ENCODE peak calls at places on chromosomes 13 and 19, in eight cellular contexts. B is neural progenitor cell; G is keratinocyte; I is ascending aorta; N is CD4-positive, alpha-beta memory T cell; S is BJ; R is brain microvascular endothelial cell; Y is vagina. L is an unnamed sample. For H3K27me3, the result is how much of the 10 kb centered on the place peaks cover.

GRCh38 chr19:2320939-2321338 is 7.4 kb downstream of the LSM7 start:
- DNase-seq in I (no peak), Y (no peak), N (no peak), R (no peak), G (no peak), B (no peak), S (no peak), L (no peak)

GRCh38 chr13:64029343-64030093 is 2613.9 kb upstream of the PCDH20 start:
- DNase-seq in Y (no peak), I (no peak), B (no peak), N (no peak), S (no peak), R (no peak), G (no peak), L (no peak)

GRCh38 chr19:6271721-6272410 is 7.9 kb downstream of the MLLT1 start:
- DNase-seq in R (no peak), Y (no peak), S (no peak), B (peak), N (no peak), G (no peak), I (peak), L (no peak)

GRCh38 chr19:6730153-6730804 is 7.1 kb downstream of the GPR108 start:
- DNase-seq in I (peak), G (no peak), N (peak), S (no peak), B (peak), Y (no peak), R (no peak), L (no peak)

GRCh38 chr13:72151241-72151640 is 284.2 kb upstream of the DACH1 start:
- DNase-seq in B (no peak), R (peak), N (no peak), S (peak), Y (no peak), G (peak), I (no peak), L (no peak)

GRCh38 chr13:68551701-68552522 is 1321.8 kb upstream of the PCDH9 start:
- DNase-seq in B (no peak), N (no peak), R (no peak), I (no peak), S (no peak), G (no peak), Y (no peak), L (peak)

GRCh38 chr19:51592521-51592920 is 21.4 kb downstream of the ZNF175 start:
- DNase-seq in Y (no peak), S (no peak), I (no peak), R (no peak), G (no peak), B (no peak), N (no peak), L (no peak)

GRCh38 chr19:21699197-21699596 is 68.2 kb downstream of the ZNF100 start:
- DNase-seq in I (no peak), R (no peak), Y (no peak), S (no peak), G (no peak), B (no peak), N (no peak), L (no peak)

GRCh38 chr19:4909172-4909896 is at the start of gene UHRF1:
- DNase-seq in B (peak), S (no peak), G (no peak), N (no peak), Y (no peak), I (no peak), R (no peak), L (no peak)

GRCh38 chr19:44050740-44051653 is 839 bp upstream of the ZNF223 start:
- DNase-seq in N (no peak), I (no peak), R (peak), G (no peak), S (no peak), Y (no peak), B (no peak), L (no peak)

GRCh38 chr19:16375936-16376185 is 51.2 kb downstream of the KLF2 start:
- DNase-seq in N (no peak), B (no peak), G (no peak), Y (no peak), I (no peak), R (no peak), S (no peak), L (no peak)

GRCh38 chr19:11767633-11768133 is 883 bp downstream of the ZNF441 start:
- DNase-seq in B (peak), I (peak), Y (no peak), S (no peak), R (peak), N (peak), G (no peak), L (peak)

GRCh38 chr13:23461544-23461943 is 28.0 kb upstream of the SACS start:
- DNase-seq in G (no peak), N (no peak), S (no peak), I (no peak), B (no peak), Y (no peak), R (no peak), L (no peak)

GRCh38 chr13:48892311-48892710 is 83.4 kb upstream of the FNDC3A start:
- DNase-seq in R (peak), G (peak), N (no peak), Y (no peak), I (no peak), S (peak), B (no peak), L (peak)

GRCh38 chr13:105991622-105992254 is 543.7 kb downstream of the EFNB2 start:
- DNase-seq in Y (peak), N (no peak), I (no peak), G (peak), B (no peak), S (no peak), R (peak), L (no peak)

GRCh38 chr13:104740616-104741222 is 1674.5 kb upstream of the SLC10A2 start:
- DNase-seq in I (no peak), R (no peak), N (no peak), B (no peak), Y (no peak), G (no peak), S (no peak), L (no peak)

GRCh38 chr13:97386832-97387486 is 47.0 kb upstream of the RAP2A start:
- DNase-seq in R (no peak), G (no peak), N (no peak), Y (no peak), I (peak), S (no peak), B (no peak), L (no peak)

GRCh38 chr19:48419158-48419920 is 25.9 kb downstream of the GRIN2D start:
- DNase-seq in S (no peak), Y (no peak), I (no peak), R (peak), N (peak), B (peak), G (no peak), L (no peak)

GRCh38 chr19:55585658-55586339 is 5.2 kb upstream of the ZNF579 start:
- DNase-seq in I (peak), G (no peak), N (peak), R (peak), Y (no peak), B (peak), S (no peak), L (no peak)

GRCh38 chr13:75372517-75372916 is 109.5 kb downstream of the TBC1D4 start:
- DNase-seq in Y (no peak), G (no peak), R (peak), I (no peak), S (no peak), N (no peak), B (peak), L (no peak)

GRCh38 chr13:39612023-39612637 is 9.1 kb upstream of the LHFPL6 start:
- DNase-seq in N (peak), I (peak), R (peak), Y (no peak), G (peak), B (peak), S (no peak), L (no peak)

GRCh38 chr13:59625121-59625520 is 538.6 kb downstream of the DIAPH3 start:
- DNase-seq in I (no peak), G (no peak), R (no peak), N (no peak), S (no peak), Y (no peak), B (no peak), L (no peak)

GRCh38 chr13:99281811-99282263 is 23.7 kb upstream of the GPR18 start:
- DNase-seq in N (peak), S (no peak), R (no peak), B (no peak), Y (no peak), I (peak), G (no peak), L (no peak)

GRCh38 chr19:19040417-19040816 is 7.0 kb downstream of the ARMC6 start:
- DNase-seq in G (no peak), N (no peak), S (peak), B (no peak), Y (no peak), I (peak), R (peak), L (no peak)

GRCh38 chr13:44398606-44399005 is 25.0 kb downstream of the SERP2 start:
- DNase-seq in G (no peak), S (no peak), R (no peak), Y (no peak), N (no peak), B (no peak), I (peak), L (no peak)

GRCh38 chr19:51131780-51132680 is 7.3 kb downstream of the SIGLEC9 start:
- DNase-seq in R (peak), G (no peak), B (peak), N (no peak), S (no peak), Y (no peak), I (peak), L (no peak)

GRCh38 chr13:112795277-112795676 is 105.4 kb downstream of the ATP11A start:
- DNase-seq in B (no peak), S (no peak), I (peak), N (no peak), Y (no peak), G (no peak), R (no peak), L (no peak)

GRCh38 chr19:15836595-15837398 is 21.3 kb upstream of the OR10H1 start:
- DNase-seq in I (peak), Y (peak), N (peak), S (peak), B (no peak), G (peak), R (peak), L (peak)

GRCh38 chr13:34361528-34361927 is 543.6 kb downstream of the RFC3 start:
- DNase-seq in R (no peak), B (no peak), Y (no peak), G (peak), N (no peak), I (no peak), S (peak), L (no peak)

GRCh38 chr13:113182046-113182445 is 23.6 kb downstream of the PROZ start:
- DNase-seq in B (no peak), G (no peak), Y (no peak), S (no peak), N (no peak), I (no peak), R (peak), L (no peak)

GRCh38 chr19:1901940-1902404 is 3.2 kb upstream of the ADAT3 start:
- DNase-seq in B (no peak), N (no peak), S (no peak), G (no peak), Y (no peak), I (no peak), R (no peak), L (no peak)

GRCh38 chr13:106882222-106882621 is 314.3 kb upstream of the ARGLU1 start:
- DNase-seq in Y (no peak), S (no peak), B (peak), I (no peak), N (no peak), R (no peak), G (no peak), L (no peak)

GRCh38 chr13:24443366-24443765 is 69.2 kb downstream of the PARP4 start:
- DNase-seq in S (no peak), B (no peak), I (no peak), N (no peak), G (no peak), R (no peak), Y (no peak), L (no peak)

GRCh38 chr19:55592391-55593090 is 6.8 kb downstream of the FIZ1 start:
- DNase-seq in B (no peak), R (no peak), S (no peak), N (no peak), Y (no peak), G (no peak), I (peak), L (no peak)

GRCh38 chr13:27619711-27620376 is 485 bp downstream of the LNX2 start:
- DNase-seq in Y (no peak), S (no peak), R (peak), G (no peak), N (peak), B (no peak), I (peak), L (no peak)

GRCh38 chr19:10420444-10421239 is at the start of gene PDE4A:
- DNase-seq in I (no peak), Y (no peak), B (peak), N (peak), S (no peak), G (no peak), R (no peak), L (no peak)

GRCh38 chr19:10421240-10421948 is 1.1 kb downstream of the PDE4A start:
- DNase-seq in Y (no peak), N (peak), G (no peak), I (no peak), S (no peak), R (no peak), B (no peak), L (no peak)

GRCh38 chr19:10424011-10424637 is 3.8 kb downstream of the PDE4A start:
- DNase-seq in G (no peak), N (peak), B (peak), Y (no peak), S (no peak), I (peak), R (peak), L (no peak)

GRCh38 chr19:10421981-10422461 is 1.7 kb downstream of the PDE4A start:
- DNase-seq in Y (no peak), I (no peak), G (no peak), S (no peak), B (no peak), N (no peak), R (no peak), L (no peak)

GRCh38 chr19:10422846-10423245 is 2.5 kb downstream of the PDE4A start:
- DNase-seq in Y (no peak), R (no peak), B (no peak), I (no peak), N (no peak), G (no peak), S (no peak), L (no peak)
- H3K27me3 ChIP-seq in Y (under half), R (under half), B (half or more), I (under half), N (under half), G (half or more), S (under half), L (half or more)

GRCh38 chr13:111007209-111007608 is 92.3 kb upstream of the ANKRD10 start:
- DNase-seq in N (no peak), R (peak), G (no peak), Y (no peak), B (no peak), I (no peak), S (no peak), L (no peak)

GRCh38 chr13:111005808-111006494 is 91.1 kb upstream of the ANKRD10 start:
- DNase-seq in R (peak), B (no peak), Y (no peak), I (peak), S (no peak), N (no peak), G (no peak), L (no peak)

GRCh38 chr13:111006508-111007031 is 91.7 kb upstream of the ANKRD10 start:
- DNase-seq in G (no peak), S (peak), Y (no peak), I (peak), N (no peak), R (peak), B (peak), L (no peak)

GRCh38 chr13:111005364-111005763 is 90.5 kb upstream of the ANKRD10 start:
- DNase-seq in R (peak), I (no peak), S (no peak), N (no peak), B (no peak), G (no peak), Y (no peak), L (no peak)

DNA sequence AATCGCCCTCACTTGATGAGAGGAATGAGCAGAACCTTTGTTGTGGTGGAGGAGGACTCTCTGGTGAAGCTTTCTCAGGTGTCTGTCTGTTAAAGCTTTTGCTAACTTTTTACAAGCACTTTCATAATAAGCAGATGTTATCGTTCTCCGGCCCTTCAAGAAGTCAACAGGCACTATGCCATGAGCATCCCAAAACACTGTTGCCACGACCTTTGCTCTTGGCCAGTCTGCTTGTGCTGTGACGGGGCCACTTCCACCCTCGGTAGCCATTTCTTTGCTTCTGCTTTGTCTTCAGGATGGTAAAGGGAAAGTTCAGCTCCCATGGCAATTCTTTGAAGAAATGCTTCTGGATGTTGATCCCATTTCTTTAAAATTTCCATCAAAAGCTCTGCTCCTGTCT is 93.5 kb upstream of the ANKRD10 start:
- DNase-seq in R (no peak), Y (no peak), B (no peak), G (no peak), S (no peak), N (no peak), I (no peak), L (no peak)
- H3K27me3 ChIP-seq in R (under half), Y (under half), B (under half), G (under half), S (under half), N (under half), I (under half), L (under half)

GRCh38 chr19:42628411-42629135 is 33.8 kb upstream of the CEACAM8 start:
- DNase-seq in I (no peak), S (no peak), N (no peak), G (no peak), B (no peak), Y (no peak), R (no peak), L (no peak)

GRCh38 chr19:42627916-42628315 is 33.2 kb upstream of the CEACAM8 start:
- DNase-seq in S (no peak), R (no peak), N (no peak), I (no peak), B (no peak), G (no peak), Y (no peak), L (no peak)

GRCh38 chr19:42634409-42635232 is 39.9 kb upstream of the CEACAM8 start:
- DNase-seq in S (no peak), G (no peak), R (peak), I (no peak), N (no peak), Y (no peak), B (peak), L (no peak)

GRCh38 chr19:42626181-42626580 is 31.5 kb upstream of the CEACAM8 start:
- DNase-seq in Y (no peak), R (no peak), B (no peak), I (no peak), S (no peak), N (no peak), G (no peak), L (no peak)

DNA sequence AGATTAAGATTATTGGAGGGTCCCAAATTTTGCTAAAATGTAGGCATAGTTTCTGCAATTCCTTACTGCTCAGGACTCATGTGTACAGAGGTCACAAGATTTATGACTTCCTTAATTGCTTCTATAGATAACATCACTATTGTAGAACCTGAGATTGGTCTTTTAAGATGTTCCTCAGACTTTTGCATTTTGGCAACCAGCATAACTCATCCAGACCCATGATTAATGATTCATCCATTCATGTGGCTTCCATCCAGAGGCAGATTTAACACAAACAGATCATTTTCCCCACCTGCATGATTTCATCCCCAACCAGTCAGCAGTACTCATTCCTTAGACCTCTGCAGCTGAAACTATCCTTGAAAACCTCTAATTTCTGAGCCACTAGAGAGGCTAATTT is 34.5 kb upstream of the CEACAM8 start:
- DNase-seq in I (no peak), R (no peak), Y (no peak), B (no peak), G (no peak), S (no peak), N (no peak), L (no peak)
- H3K27me3 ChIP-seq in I (under half), R (under half), Y (under half), B (under half), G (under half), S (under half), N (under half), L (under half)

GRCh38 chr19:17602872-17603552 is 47.6 kb downstream of the COLGALT1 start:
- DNase-seq in B (no peak), G (no peak), S (no peak), R (no peak), I (no peak), Y (no peak), N (no peak), L (no peak)

GRCh38 chr19:17605761-17606745 is 50.6 kb downstream of the COLGALT1 start:
- DNase-seq in B (peak), S (peak), R (peak), N (peak), G (peak), Y (no peak), I (peak), L (peak)

GRCh38 chr19:17606786-17607185 is 51.3 kb downstream of the COLGALT1 start:
- DNase-seq in R (no peak), N (no peak), S (no peak), G (no peak), Y (no peak), B (peak), I (no peak), L (no peak)

GRCh38 chr19:17604372-17605025 is 49.0 kb downstream of the COLGALT1 start:
- DNase-seq in R (no peak), I (no peak), Y (no peak), B (no peak), G (no peak), S (no peak), N (no peak), L (no peak)

DNA sequence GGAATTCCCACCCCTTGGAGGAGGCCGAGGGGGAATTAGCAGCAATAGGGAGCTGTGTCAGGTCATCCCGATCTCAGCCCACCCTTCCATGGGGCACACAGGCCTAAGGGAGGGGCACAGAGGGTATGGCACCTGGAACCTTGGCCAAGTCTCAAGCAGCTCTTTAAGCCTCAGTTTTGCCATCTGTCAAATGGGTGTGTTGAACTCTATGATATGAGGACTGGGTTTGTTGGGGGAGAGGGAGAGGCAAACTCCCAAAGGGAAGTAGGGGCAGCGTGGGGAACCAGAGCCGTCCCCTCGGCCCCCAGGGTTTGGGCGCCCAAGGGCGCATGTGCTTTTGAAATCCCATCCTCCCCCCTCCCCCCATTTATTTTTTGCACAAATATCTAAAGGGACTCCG is 49.7 kb downstream of the COLGALT1 start:
- DNase-seq in G (no peak), B (no peak), N (no peak), Y (no peak), S (no peak), I (no peak), R (no peak), L (no peak)
- H3K27me3 ChIP-seq in G (under half), B (under half), N (under half), Y (under half), S (under half), I (under half), R (under half), L (under half)

GRCh38 chr19:17969096-17969792 is 2.3 kb downstream of the KCNN1 start:
- DNase-seq in S (no peak), B (no peak), N (no peak), Y (no peak), G (no peak), R (no peak), I (no peak), L (no peak)
- H3K27me3 ChIP-seq in S (under half), B (under half), N (under half), Y (under half), G (under half), R (under half), I (under half), L (under half)